ENCODE peak calls at places on chromosomes 13 and 19, in eight cellular contexts. One of them, this sample, is unnamed.

GRCh38 chr13:23613971-23614370 is 43.8 kb downstream of the TNFRSF19 start:
- DNase-seq in HFFc6: no peak
- DNase-seq in fibroblast of gingiva: no peak
- DNase-seq in NCI-H1436: no peak
- DNase-seq in WERI-Rb-1: no peak
- DNase-seq in retina: no peak
- DNase-seq in NCI-H1417: no peak
- DNase-seq in stimulated activated naive CD8-positive, alpha-beta T cell treated with anti-CD3 and anti-CD28 coated beads, Interleukin-15, Interleukin-2, amounts not matched to agents 100 U/mL and 50 U/mL, for 24 hours: no peak
- DNase-seq in this sample: no peak

GRCh38 chr13:25148005-25148798 is 23.9 kb downstream of the AMER2 start:
- DNase-seq in HFFc6: no peak
- DNase-seq in retina: no peak
- DNase-seq in NCI-H1436: no peak
- DNase-seq in WERI-Rb-1: no peak
- DNase-seq in fibroblast of gingiva: no peak
- DNase-seq in NCI-H1417: no peak
- DNase-seq in stimulated activated naive CD8-positive, alpha-beta T cell treated with anti-CD3 and anti-CD28 coated beads, Interleukin-15, Interleukin-2, amounts not matched to agents 100 U/mL and 50 U/mL, for 24 hours: no peak
- DNase-seq in this sample: no peak

GRCh38 chr13:23506071-23506820 is 64.0 kb upstream of the TNFRSF19 start:
- DNase-seq in NCI-H1417: no peak
- DNase-seq in HFFc6: peak
- DNase-seq in retina: peak
- DNase-seq in NCI-H1436: no peak
- DNase-seq in fibroblast of gingiva: peak
- DNase-seq in stimulated activated naive CD8-positive, alpha-beta T cell treated with anti-CD3 and anti-CD28 coated beads, Interleukin-15, Interleukin-2, amounts not matched to agents 100 U/mL and 50 U/mL, for 24 hours: no peak
- DNase-seq in WERI-Rb-1: no peak
- DNase-seq in this sample: no peak

GRCh38 chr13:71770710-71771109 is 96.3 kb downstream of the DACH1 start:
- DNase-seq in WERI-Rb-1: no peak
- DNase-seq in NCI-H1436: no peak
- DNase-seq in fibroblast of gingiva: no peak
- DNase-seq in retina: no peak
- DNase-seq in NCI-H1417: no peak
- DNase-seq in stimulated activated naive CD8-positive, alpha-beta T cell treated with anti-CD3 and anti-CD28 coated beads, Interleukin-15, Interleukin-2, amounts not matched to agents 100 U/mL and 50 U/mL, for 24 hours: no peak
- DNase-seq in HFFc6: no peak
- DNase-seq in this sample: peak

GRCh38 chr13:74920361-74920760 is 561.6 kb downstream of the TBC1D4 start:
- DNase-seq in NCI-H1436: no peak
- DNase-seq in HFFc6: no peak
- DNase-seq in WERI-Rb-1: no peak
- DNase-seq in stimulated activated naive CD8-positive, alpha-beta T cell treated with anti-CD3 and anti-CD28 coated beads, Interleukin-15, Interleukin-2, amounts not matched to agents 100 U/mL and 50 U/mL, for 24 hours: no peak
- DNase-seq in fibroblast of gingiva: no peak
- DNase-seq in NCI-H1417: no peak
- DNase-seq in retina: no peak
- DNase-seq in this sample: no peak

GRCh38 chr19:7550987-7551761 is 15.7 kb downstream of the PNPLA6 start:
- DNase-seq in retina: peak
- DNase-seq in fibroblast of gingiva: peak
- DNase-seq in NCI-H1436: no peak
- DNase-seq in HFFc6: no peak
- DNase-seq in NCI-H1417: peak
- DNase-seq in WERI-Rb-1: peak
- DNase-seq in stimulated activated naive CD8-positive, alpha-beta T cell treated with anti-CD3 and anti-CD28 coated beads, Interleukin-15, Interleukin-2, amounts not matched to agents 100 U/mL and 50 U/mL, for 24 hours: peak
- DNase-seq in this sample: peak

GRCh38 chr19:57465680-57466381 is 8.9 kb upstream of the VN1R1 start:
- DNase-seq in retina: no peak
- DNase-seq in stimulated activated naive CD8-positive, alpha-beta T cell treated with anti-CD3 and anti-CD28 coated beads, Interleukin-15, Interleukin-2, amounts not matched to agents 100 U/mL and 50 U/mL, for 24 hours: no peak
- DNase-seq in WERI-Rb-1: peak
- DNase-seq in NCI-H1436: no peak
- DNase-seq in fibroblast of gingiva: no peak
- DNase-seq in NCI-H1417: no peak
- DNase-seq in HFFc6: peak
- DNase-seq in this sample: no peak

GRCh38 chr13:111121421-111121820 is 6.3 kb downstream of the ARHGEF7 start:
- DNase-seq in retina: no peak
- DNase-seq in fibroblast of gingiva: no peak
- DNase-seq in HFFc6: no peak
- DNase-seq in stimulated activated naive CD8-positive, alpha-beta T cell treated with anti-CD3 and anti-CD28 coated beads, Interleukin-15, Interleukin-2, amounts not matched to agents 100 U/mL and 50 U/mL, for 24 hours: no peak
- DNase-seq in NCI-H1436: no peak
- DNase-seq in NCI-H1417: no peak
- DNase-seq in WERI-Rb-1: no peak
- DNase-seq in this sample: no peak

GRCh38 chr13:36706755-36707154 is 32.9 kb downstream of the SERTM1 start:
- DNase-seq in stimulated activated naive CD8-positive, alpha-beta T cell treated with anti-CD3 and anti-CD28 coated beads, Interleukin-15, Interleukin-2, amounts not matched to agents 100 U/mL and 50 U/mL, for 24 hours: no peak
- DNase-seq in fibroblast of gingiva: peak
- DNase-seq in NCI-H1436: no peak
- DNase-seq in WERI-Rb-1: no peak
- DNase-seq in retina: no peak
- DNase-seq in HFFc6: peak
- DNase-seq in NCI-H1417: no peak
- DNase-seq in this sample: no peak